ENCODE peak calls at places on chromosomes 12 and 14, in four cellular contexts. F, R, I and H are unnamed samples.

GRCh38 chr12:31868980-31869379 is 90.2 kb upstream of the RESF1 start:
- DNase-seq in F (peak), R (no peak), I (peak), H (no peak)

GRCh38 chr14:70808402-70809237 is 693 bp downstream of the MAP3K9 start:
- DNase-seq in F (no peak), R (peak), I (peak), H (no peak)

GRCh38 chr14:50363734-50364113 is 33.0 kb downstream of the CDKL1 start:
- DNase-seq in F (no peak), R (no peak), I (no peak), H (peak)

GRCh38 chr12:102568151-102568815 is 87.9 kb upstream of the IGF1 start:
- DNase-seq in F (no peak), R (no peak), I (no peak), H (no peak)

GRCh38 chr12:401235-402126 is at the start of gene CCDC77:
- DNase-seq in F (peak), R (peak), I (no peak), H (peak)

GRCh38 chr12:123973552-123974341 is 732 bp downstream of the ZNF664 start:
- DNase-seq in F (no peak), R (peak), I (peak), H (no peak)

GRCh38 chr12:15883536-15883935 is 1.3 kb downstream of the STRAP start:
- DNase-seq in F (no peak), R (no peak), I (no peak), H (no peak)

GRCh38 chr12:27627123-27627835 is 69.0 kb upstream of the REP15 start:
- DNase-seq in F (no peak), R (no peak), I (no peak), H (no peak)

GRCh38 chr14:26761532-26761931 is 163.7 kb upstream of the NOVA1 start:
- DNase-seq in F (no peak), R (no peak), I (no peak), H (no peak)

GRCh38 chr12:3243376-3244084 is 166.4 kb downstream of the TSPAN9 start:
- DNase-seq in F (no peak), R (no peak), I (no peak), H (no peak)

GRCh38 chr14:55585854-55586253 is 5.8 kb downstream of the KTN1 start:
- DNase-seq in F (no peak), R (no peak), I (no peak), H (no peak)

GRCh38 chr12:92041742-92042141 is 103.9 kb downstream of the BTG1 start:
- DNase-seq in F (no peak), R (no peak), I (no peak), H (no peak)

GRCh38 chr12:18382486-18382885 is 121.2 kb downstream of the PIK3C2G start:
- DNase-seq in F (no peak), R (no peak), I (no peak), H (no peak)

GRCh38 chr14:53807580-53807979 is 149.0 kb downstream of the BMP4 start:
- DNase-seq in F (no peak), R (no peak), I (no peak), H (no peak)

GRCh38 chr12:127119600-127120140 is 1147.3 kb upstream of the TMEM132C start:
- DNase-seq in F (no peak), R (no peak), I (no peak), H (no peak)

GRCh38 chr14:100900837-100901390 is 2.6 kb downstream of the RTL1 start:
- DNase-seq in F (no peak), R (peak), I (peak), H (no peak)

GRCh38 chr12:51836012-51836832 is 12.3 kb downstream of the FIGNL2 start:
- DNase-seq in F (no peak), R (peak), I (no peak), H (no peak)

GRCh38 chr12:59087077-59087673 is 166.9 kb upstream of the LRIG3 start:
- DNase-seq in F (no peak), R (peak), I (no peak), H (no peak)

GRCh38 chr14:61388173-61388975 is 67.0 kb downstream of the PRKCH start:
- DNase-seq in F (no peak), R (no peak), I (no peak), H (no peak)

GRCh38 chr14:74865156-74865555 is 10.8 kb downstream of the PROX2 start:
- DNase-seq in F (no peak), R (no peak), I (no peak), H (no peak)

GRCh38 chr12:46546634-46547273 is 174.2 kb upstream of the SLC38A2 start:
- DNase-seq in F (no peak), R (no peak), I (no peak), H (no peak)

GRCh38 chr12:95674088-95674595 is 116.4 kb downstream of the NTN4 start:
- DNase-seq in F (no peak), R (no peak), I (peak), H (no peak)

GRCh38 chr14:53915364-53916014 is 41.1 kb downstream of the BMP4 start:
- DNase-seq in F (no peak), R (no peak), I (no peak), H (no peak)